ENCODE peak calls at places on chromosomes 16 and 17, in ten cellular contexts. One of them, this sample, is unnamed.
A peak's percentile ranks its signal among the peaks of the same experiment; 100 is the strongest.

GRCh38 chr17:77233635-77234334 is 93.0 kb downstream of the SEC14L1 start:
- DNase-seq in lung: no peak
- DNase-seq in PC-9: no peak
- DNase-seq in Panc1: peak; percentile 25
- DNase-seq in cardiac muscle cell: peak; percentile 87
- DNase-seq in mesendoderm: peak; percentile 69
- DNase-seq in psoas muscle: no peak
- DNase-seq in CD8-positive, alpha-beta memory T cell: no peak
- DNase-seq in uterus: peak; percentile 63
- DNase-seq in MG63: peak; percentile 42
- DNase-seq in this sample: no peak

GRCh38 chr17:79670537-79671386 is 59.9 kb upstream of the RBFOX3 start:
- DNase-seq in lung: no peak
- DNase-seq in cardiac muscle cell: no peak
- DNase-seq in MG63: peak; percentile 65
- DNase-seq in Panc1: no peak
- DNase-seq in mesendoderm: no peak
- DNase-seq in uterus: peak; percentile 51
- DNase-seq in PC-9: no peak
- DNase-seq in psoas muscle: no peak
- DNase-seq in CD8-positive, alpha-beta memory T cell: no peak
- DNase-seq in this sample: no peak

GRCh38 chr16:50267151-50267631 is 840 bp downstream of the ADCY7 start:
- DNase-seq in MG63: no peak
- DNase-seq in mesendoderm: no peak
- DNase-seq in CD8-positive, alpha-beta memory T cell: no peak
- DNase-seq in psoas muscle: peak; percentile 44
- DNase-seq in lung: no peak
- DNase-seq in PC-9: no peak
- DNase-seq in cardiac muscle cell: no peak
- DNase-seq in uterus: no peak
- DNase-seq in Panc1: no peak
- DNase-seq in this sample: no peak

GRCh38 chr17:27542841-27543463 is 86.7 kb downstream of the KSR1 start:
- DNase-seq in mesendoderm: no peak
- DNase-seq in psoas muscle: no peak
- DNase-seq in uterus: no peak
- DNase-seq in MG63: no peak
- DNase-seq in PC-9: no peak
- DNase-seq in CD8-positive, alpha-beta memory T cell: no peak
- DNase-seq in Panc1: no peak
- DNase-seq in lung: no peak
- DNase-seq in cardiac muscle cell: no peak
- DNase-seq in this sample: no peak

GRCh38 chr16:84144301-84144858 is 597 bp downstream of the HSDL1 start:
- DNase-seq in PC-9: peak; percentile 38
- DNase-seq in lung: peak; percentile 35
- DNase-seq in psoas muscle: no peak
- DNase-seq in Panc1: no peak
- DNase-seq in MG63: peak; percentile 4
- DNase-seq in CD8-positive, alpha-beta memory T cell: peak; percentile 37
- DNase-seq in mesendoderm: peak; percentile 34
- DNase-seq in cardiac muscle cell: peak; percentile 13
- DNase-seq in uterus: no peak
- DNase-seq in this sample: no peak

GRCh38 chr17:7835818-7836595 is 2.0 kb downstream of the KDM6B start:
- DNase-seq in CD8-positive, alpha-beta memory T cell: peak; percentile 62
- DNase-seq in uterus: no peak
- DNase-seq in cardiac muscle cell: no peak
- DNase-seq in MG63: no peak
- DNase-seq in psoas muscle: peak; percentile 82
- DNase-seq in Panc1: no peak
- DNase-seq in PC-9: peak; percentile 77
- DNase-seq in lung: no peak
- DNase-seq in mesendoderm: peak; percentile 66
- DNase-seq in this sample: peak; percentile 57

GRCh38 chr17:16486373-16487250 is 5.4 kb downstream of the LRRC75A start:
- DNase-seq in psoas muscle: peak; percentile 93
- DNase-seq in CD8-positive, alpha-beta memory T cell: no peak
- DNase-seq in cardiac muscle cell: peak; percentile 76
- DNase-seq in PC-9: peak; percentile 97
- DNase-seq in uterus: peak; percentile 72
- DNase-seq in MG63: peak; percentile 68
- DNase-seq in mesendoderm: peak; percentile 57
- DNase-seq in lung: peak; percentile 88
- DNase-seq in Panc1: no peak
- DNase-seq in this sample: no peak

GRCh38 chr16:56783332-56783731 is 53.4 kb downstream of the NUP93 start:
- DNase-seq in PC-9: no peak
- DNase-seq in psoas muscle: no peak
- DNase-seq in mesendoderm: no peak
- DNase-seq in CD8-positive, alpha-beta memory T cell: no peak
- DNase-seq in MG63: no peak
- DNase-seq in Panc1: no peak
- DNase-seq in uterus: no peak
- DNase-seq in lung: no peak
- DNase-seq in cardiac muscle cell: no peak
- DNase-seq in this sample: no peak

GRCh38 chr16:17076818-17077498 is 393.8 kb downstream of the XYLT1 start:
- DNase-seq in cardiac muscle cell: no peak
- DNase-seq in Panc1: no peak
- DNase-seq in mesendoderm: no peak
- DNase-seq in psoas muscle: no peak
- DNase-seq in PC-9: no peak
- DNase-seq in CD8-positive, alpha-beta memory T cell: no peak
- DNase-seq in lung: no peak
- DNase-seq in MG63: no peak
- DNase-seq in uterus: no peak
- DNase-seq in this sample: no peak

GRCh38 chr16:23052908-23053580 is 96.2 kb downstream of the USP31 start:
- DNase-seq in MG63: no peak
- DNase-seq in psoas muscle: no peak
- DNase-seq in PC-9: no peak
- DNase-seq in lung: no peak
- DNase-seq in cardiac muscle cell: no peak
- DNase-seq in CD8-positive, alpha-beta memory T cell: no peak
- DNase-seq in Panc1: no peak
- DNase-seq in mesendoderm: no peak
- DNase-seq in uterus: no peak
- DNase-seq in this sample: no peak

GRCh38 chr16:78743556-78743955 is 644.1 kb downstream of the WWOX start:
- DNase-seq in psoas muscle: no peak
- DNase-seq in uterus: no peak
- DNase-seq in lung: no peak
- DNase-seq in MG63: no peak
- DNase-seq in mesendoderm: no peak
- DNase-seq in Panc1: no peak
- DNase-seq in cardiac muscle cell: no peak
- DNase-seq in PC-9: no peak
- DNase-seq in CD8-positive, alpha-beta memory T cell: no peak
- DNase-seq in this sample: no peak

DNA sequence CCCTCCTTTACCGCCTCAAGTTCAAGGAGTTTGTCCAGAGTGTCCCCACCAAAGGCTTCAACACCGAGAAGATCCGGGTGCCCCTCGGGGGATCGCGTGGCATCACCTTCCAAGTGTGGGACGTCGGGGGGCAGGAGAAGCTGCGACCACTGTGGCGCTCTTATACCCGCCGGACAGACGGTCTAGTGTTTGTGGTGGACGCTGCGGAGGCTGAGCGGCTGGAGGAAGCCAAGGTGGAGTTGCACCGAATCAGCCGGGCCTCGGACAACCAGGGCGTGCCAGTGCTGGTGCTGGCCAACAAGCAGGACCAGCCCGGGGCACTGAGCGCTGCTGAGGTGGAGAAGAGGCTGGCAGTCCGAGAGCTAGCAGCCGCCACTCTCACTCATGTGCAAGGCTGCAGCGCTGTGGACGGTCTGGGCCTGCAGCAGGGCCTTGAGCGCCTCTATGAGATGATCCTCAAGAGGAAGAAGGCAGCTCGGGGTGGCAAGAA is 1.1 kb downstream of the ARL4D start:
- DNase-seq in Panc1: no peak
- DNase-seq in cardiac muscle cell: no peak
- DNase-seq in mesendoderm: no peak
- DNase-seq in PC-9: no peak
- DNase-seq in psoas muscle: no peak
- DNase-seq in CD8-positive, alpha-beta memory T cell: no peak
- DNase-seq in uterus: no peak
- DNase-seq in MG63: peak; percentile 56
- DNase-seq in lung: no peak
- DNase-seq in this sample: no peak
- H3K27me3 ChIP-seq in Panc1: no peaks in the 10 kb centered on the region
- H3K27me3 ChIP-seq in cardiac muscle cell: no peaks in the 10 kb centered on the region
- H3K27me3 ChIP-seq in mesendoderm: no peaks in the 10 kb centered on the region
- H3K27me3 ChIP-seq in PC-9: no peaks in the 10 kb centered on the region
- H3K27me3 ChIP-seq in psoas muscle: no peaks in the 10 kb centered on the region
- H3K27me3 ChIP-seq in CD8-positive, alpha-beta memory T cell: no peaks in the 10 kb centered on the region
- H3K27me3 ChIP-seq in uterus: no peaks in the 10 kb centered on the region
- H3K27me3 ChIP-seq in MG63: no peaks in the 10 kb centered on the region
- H3K27me3 ChIP-seq in lung: no peaks in the 10 kb centered on the region
- H3K27me3 ChIP-seq in this sample: no peaks in the 10 kb centered on the region

GRCh38 chr17:52159810-52160578 is 1.5 kb upstream of the CA10 start:
- DNase-seq in MG63: no peak
- DNase-seq in PC-9: no peak
- DNase-seq in Panc1: no peak
- DNase-seq in uterus: no peak
- DNase-seq in lung: no peak
- DNase-seq in CD8-positive, alpha-beta memory T cell: no peak
- DNase-seq in psoas muscle: no peak
- DNase-seq in mesendoderm: peak; percentile 8
- DNase-seq in cardiac muscle cell: no peak
- DNase-seq in this sample: no peak
- H3K27me3 ChIP-seq in MG63: peaks cover 51% of the 10 kb centered on the region
- H3K27me3 ChIP-seq in PC-9: peaks cover 24% of the 10 kb centered on the region
- H3K27me3 ChIP-seq in Panc1: no peaks in the 10 kb centered on the region
- H3K27me3 ChIP-seq in uterus: peaks cover 31% of the 10 kb centered on the region
- H3K27me3 ChIP-seq in lung: peaks cover 19% of the 10 kb centered on the region
- H3K27me3 ChIP-seq in CD8-positive, alpha-beta memory T cell: peaks cover 6% of the 10 kb centered on the region
- H3K27me3 ChIP-seq in psoas muscle: peaks cover 31% of the 10 kb centered on the region
- H3K27me3 ChIP-seq in mesendoderm: peaks cover 24% of the 10 kb centered on the region
- H3K27me3 ChIP-seq in cardiac muscle cell: peaks cover 62% of the 10 kb centered on the region
- H3K27me3 ChIP-seq in this sample: peaks cover 53% of the 10 kb centered on the region

DNA sequence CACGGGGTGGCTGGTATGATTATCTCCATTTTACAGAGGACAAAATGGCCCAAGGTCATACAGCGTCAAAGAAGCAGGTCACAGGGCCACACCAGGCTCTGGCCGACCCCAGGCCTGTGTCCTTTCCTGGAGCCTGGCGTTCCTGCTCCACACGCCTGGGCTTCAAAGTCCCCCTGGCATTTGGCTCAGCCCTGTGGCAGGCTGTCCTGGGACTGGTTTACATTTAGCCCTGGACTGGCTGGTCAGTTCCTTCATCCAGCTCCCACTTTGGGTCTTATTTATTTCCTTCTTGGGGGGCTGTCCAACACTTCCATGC is 15.3 kb downstream of the TBX2 start:
- DNase-seq in Panc1: no peak
- DNase-seq in lung: no peak
- DNase-seq in uterus: no peak
- DNase-seq in CD8-positive, alpha-beta memory T cell: no peak
- DNase-seq in cardiac muscle cell: no peak
- DNase-seq in psoas muscle: no peak
- DNase-seq in PC-9: no peak
- DNase-seq in mesendoderm: no peak
- DNase-seq in MG63: no peak
- DNase-seq in this sample: no peak
- H3K27me3 ChIP-seq in Panc1: no peaks in the 10 kb centered on the region
- H3K27me3 ChIP-seq in lung: no peaks in the 10 kb centered on the region
- H3K27me3 ChIP-seq in uterus: no peaks in the 10 kb centered on the region
- H3K27me3 ChIP-seq in CD8-positive, alpha-beta memory T cell: peaks cover 15% of the 10 kb centered on the region
- H3K27me3 ChIP-seq in cardiac muscle cell: peaks cover 10% of the 10 kb centered on the region
- H3K27me3 ChIP-seq in psoas muscle: peaks cover 6% of the 10 kb centered on the region
- H3K27me3 ChIP-seq in PC-9: no peaks in the 10 kb centered on the region
- H3K27me3 ChIP-seq in mesendoderm: peaks cover 7% of the 10 kb centered on the region
- H3K27me3 ChIP-seq in MG63: no peaks in the 10 kb centered on the region
- H3K27me3 ChIP-seq in this sample: no peaks in the 10 kb centered on the region

GRCh38 chr16:3099732-3100499 is 822 bp upstream of the ZSCAN10 start:
- DNase-seq in cardiac muscle cell: peak; percentile 93
- DNase-seq in CD8-positive, alpha-beta memory T cell: peak; percentile 79
- DNase-seq in psoas muscle: peak; percentile 94
- DNase-seq in mesendoderm: peak; percentile 97
- DNase-seq in Panc1: no peak
- DNase-seq in lung: peak; percentile 92
- DNase-seq in PC-9: peak; percentile 96
- DNase-seq in uterus: peak; percentile 83
- DNase-seq in MG63: peak; percentile 91
- DNase-seq in this sample: peak; percentile 83
- H3K27me3 ChIP-seq in cardiac muscle cell: peaks cover 18% of the 10 kb centered on the region
- H3K27me3 ChIP-seq in CD8-positive, alpha-beta memory T cell: no peaks in the 10 kb centered on the region
- H3K27me3 ChIP-seq in psoas muscle: peaks cover 2% of the 10 kb centered on the region
- H3K27me3 ChIP-seq in mesendoderm: no peaks in the 10 kb centered on the region
- H3K27me3 ChIP-seq in Panc1: no peaks in the 10 kb centered on the region
- H3K27me3 ChIP-seq in lung: no peaks in the 10 kb centered on the region
- H3K27me3 ChIP-seq in PC-9: no peaks in the 10 kb centered on the region
- H3K27me3 ChIP-seq in uterus: no peaks in the 10 kb centered on the region
- H3K27me3 ChIP-seq in MG63: no peaks in the 10 kb centered on the region
- H3K27me3 ChIP-seq in this sample: no peaks in the 10 kb centered on the region

DNA sequence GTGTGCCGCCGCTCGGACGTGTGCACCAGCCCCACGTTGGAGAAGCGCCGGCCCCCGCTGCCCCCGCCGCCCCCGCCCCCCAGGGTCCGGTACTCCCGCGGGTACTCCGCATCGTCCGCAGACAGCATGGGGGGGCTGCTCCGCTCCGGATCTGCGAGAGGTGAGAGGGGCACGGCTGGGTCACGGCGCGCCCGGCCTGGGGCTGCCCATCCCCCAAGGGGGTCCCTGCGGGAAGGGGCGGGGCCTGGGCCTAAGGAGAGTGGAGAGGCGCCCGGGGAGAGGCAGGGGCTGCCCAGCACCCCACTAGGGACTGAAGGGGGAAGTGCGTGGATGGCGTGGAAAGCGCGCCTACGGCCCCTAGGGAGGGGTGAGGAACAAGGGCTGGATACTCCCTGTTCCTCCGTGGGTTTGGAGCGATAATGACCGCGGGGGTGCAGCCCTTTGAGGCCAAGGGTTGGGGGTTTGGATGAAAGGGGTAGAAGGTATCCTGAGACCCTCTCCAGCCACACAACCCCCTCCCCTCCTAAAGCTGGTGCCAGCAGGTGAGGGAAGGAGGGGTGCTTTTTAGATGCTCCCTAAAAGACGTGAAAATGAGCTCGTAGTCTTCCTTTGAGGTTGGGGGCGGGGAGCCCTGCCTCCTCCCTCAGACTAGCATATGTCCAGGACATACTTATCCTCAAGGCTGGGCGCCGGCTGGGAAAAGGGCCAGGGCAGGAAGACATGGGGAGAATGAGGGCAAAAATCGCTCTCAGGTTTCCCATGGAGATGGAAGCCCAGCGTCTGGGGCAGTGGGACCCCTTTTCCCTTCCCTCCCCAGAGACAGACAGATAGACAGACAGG is 26.9 kb downstream of the SRCIN1 start:
- DNase-seq in Panc1: no peak
- DNase-seq in psoas muscle: no peak
- DNase-seq in MG63: no peak
- DNase-seq in mesendoderm: no peak
- DNase-seq in cardiac muscle cell: no peak
- DNase-seq in CD8-positive, alpha-beta memory T cell: no peak
- DNase-seq in PC-9: no peak
- DNase-seq in lung: no peak
- DNase-seq in uterus: no peak
- DNase-seq in this sample: no peak
- H3K27me3 ChIP-seq in Panc1: no peaks in the 10 kb centered on the region
- H3K27me3 ChIP-seq in psoas muscle: peaks cover 13% of the 10 kb centered on the region
- H3K27me3 ChIP-seq in MG63: no peaks in the 10 kb centered on the region
- H3K27me3 ChIP-seq in mesendoderm: peaks cover 51% of the 10 kb centered on the region
- H3K27me3 ChIP-seq in cardiac muscle cell: peaks cover 58% of the 10 kb centered on the region
- H3K27me3 ChIP-seq in CD8-positive, alpha-beta memory T cell: peaks cover 62% of the 10 kb centered on the region
- H3K27me3 ChIP-seq in PC-9: no peaks in the 10 kb centered on the region
- H3K27me3 ChIP-seq in lung: no peaks in the 10 kb centered on the region
- H3K27me3 ChIP-seq in uterus: peaks cover 19% of the 10 kb centered on the region
- H3K27me3 ChIP-seq in this sample: peaks cover 68% of the 10 kb centered on the region

GRCh38 chr16:85879975-85880831 is 18.8 kb upstream of the IRF8 start:
- DNase-seq in mesendoderm: no peak
- DNase-seq in PC-9: no peak
- DNase-seq in Panc1: no peak
- DNase-seq in uterus: no peak
- DNase-seq in MG63: no peak
- DNase-seq in CD8-positive, alpha-beta memory T cell: no peak
- DNase-seq in lung: no peak
- DNase-seq in cardiac muscle cell: no peak
- DNase-seq in psoas muscle: no peak
- DNase-seq in this sample: no peak
- H3K27me3 ChIP-seq in mesendoderm: no peaks in the 10 kb centered on the region
- H3K27me3 ChIP-seq in PC-9: peaks cover 70% of the 10 kb centered on the region
- H3K27me3 ChIP-seq in Panc1: peaks cover 6% of the 10 kb centered on the region
- H3K27me3 ChIP-seq in uterus: no peaks in the 10 kb centered on the region
- H3K27me3 ChIP-seq in MG63: peaks cover 14% of the 10 kb centered on the region
- H3K27me3 ChIP-seq in CD8-positive, alpha-beta memory T cell: no peaks in the 10 kb centered on the region
- H3K27me3 ChIP-seq in lung: no peaks in the 10 kb centered on the region
- H3K27me3 ChIP-seq in cardiac muscle cell: peaks cover 31% of the 10 kb centered on the region
- H3K27me3 ChIP-seq in psoas muscle: peaks cover 2% of the 10 kb centered on the region
- H3K27me3 ChIP-seq in this sample: peaks cover 9% of the 10 kb centered on the region